ENCODE peak calls at places on chromosomes 4 and X, in seven cellular contexts. N is left ventricle myocardium inferior; D is cardiac muscle cell; Z is effector memory CD4-positive, alpha-beta T cell; O is heart right ventricle; K is upper lobe of right lung; E is breast epithelium. G is an unnamed sample. For H3K9me3 and H3K4me1, the result is how much of the 10 kb centered on the place peaks cover.

GRCh38 chrX:147912093-147912801 is 528 bp downstream of the FMR1 start:
- DNase-seq in K (peak), D (peak), N (peak), E (peak), Z (peak), O (no peak), G (peak)

GRCh38 chr4:88533937-88534750 is 10.6 kb upstream of the PYURF start:
- DNase-seq in K (no peak), D (peak), Z (no peak), O (no peak), N (no peak), E (no peak), G (no peak)

GRCh38 chrX:39613997-39614679 is 483.6 kb downstream of the BCOR start:
- DNase-seq in D (no peak), Z (no peak), N (no peak), O (no peak), E (peak), K (peak), G (no peak)

GRCh38 chrX:70505451-70505841 is 60.8 kb downstream of the DLG3 start:
- DNase-seq in Z (no peak), N (no peak), K (no peak), E (no peak), O (no peak), D (no peak), G (no peak)

GRCh38 chr4:5751073-5751917 is 40.3 kb downstream of the EVC start:
- DNase-seq in K (peak), D (peak), N (no peak), Z (no peak), O (no peak), E (no peak), G (peak)

GRCh38 chr4:111475001-111475400 is 670.3 kb upstream of the FAM241A start:
- DNase-seq in Z (no peak), O (no peak), N (no peak), D (peak), K (no peak), E (no peak), G (no peak)

GRCh38 chr4:43763029-43763610 is 685.5 kb downstream of the KCTD8 start:
- DNase-seq in O (no peak), Z (no peak), D (no peak), K (no peak), N (no peak), E (no peak), G (no peak)

GRCh38 chrX:155880586-155881157 is 473 bp upstream of the VAMP7 start:
- DNase-seq in K (no peak), O (no peak), N (no peak), Z (no peak), E (no peak), D (peak), G (no peak)

GRCh38 chrX:39985551-39985950 is 112.2 kb downstream of the BCOR start:
- DNase-seq in K (no peak), Z (no peak), D (no peak), O (no peak), E (no peak), N (no peak), G (no peak)

GRCh38 chr4:48985976-48986653 is at the start of gene CWH43:
- DNase-seq in Z (no peak), D (no peak), K (peak), O (no peak), E (no peak), N (no peak), G (no peak)

GRCh38 chr4:159010563-159011260 is 92.2 kb upstream of the RAPGEF2 start:
- DNase-seq in Z (no peak), O (peak), K (peak), D (peak), N (peak), E (peak), G (peak)

GRCh38 chrX:118727686-118728339 is 407 bp downstream of the IL13RA1 start:
- DNase-seq in N (peak), Z (no peak), D (peak), O (peak), E (no peak), K (peak), G (no peak)

GRCh38 chrX:125150231-125150630 is 169.4 kb upstream of the TEX13C start:
- DNase-seq in O (no peak), E (no peak), N (no peak), D (no peak), K (no peak), Z (no peak), G (no peak)

GRCh38 chr4:80897537-80898303 is 132.8 kb upstream of the BMP3 start:
- DNase-seq in K (no peak), E (no peak), N (no peak), Z (no peak), O (no peak), D (no peak), G (no peak)

GRCh38 chr4:80900908-80901307 is 129.6 kb upstream of the BMP3 start:
- DNase-seq in N (no peak), E (no peak), O (no peak), K (no peak), Z (no peak), D (no peak), G (no peak)
- H3K9me3 ChIP-seq in N (under half), E (under half), O (under half), K (under half), Z (under half), D (under half), G (under half)

GRCh38 chrX:46327229-46328081 is 217.8 kb downstream of the ZNF674 start:
- DNase-seq in Z (no peak), N (peak), O (peak), D (peak), E (peak), K (peak), G (no peak)

GRCh38 chrX:46324166-46324565 is 221.1 kb downstream of the ZNF674 start:
- DNase-seq in D (no peak), N (no peak), O (no peak), E (no peak), K (no peak), Z (no peak), G (no peak)

GRCh38 chrX:46325312-46325877 is 219.8 kb downstream of the ZNF674 start:
- DNase-seq in Z (no peak), K (no peak), E (peak), N (no peak), O (no peak), D (peak), G (no peak)

GRCh38 chrX:46328133-46328532 is 217.1 kb downstream of the ZNF674 start:
- DNase-seq in D (no peak), Z (no peak), K (no peak), N (no peak), E (no peak), O (no peak), G (no peak)

GRCh38 chrX:46326161-46326560 is 219.1 kb downstream of the ZNF674 start:
- DNase-seq in D (peak), O (no peak), Z (no peak), E (no peak), N (no peak), K (no peak), G (no peak)
- H3K4me1 ChIP-seq in D (under half), O (under half), Z (under half), E (under half), N (under half), K (under half), G (under half)

GRCh38 chrX:31653395-31653794 is 581.6 kb upstream of the FTHL17 start:
- DNase-seq in E (no peak), K (no peak), O (no peak), D (no peak), Z (no peak), N (no peak), G (no peak)

GRCh38 chrX:31652651-31653050 is 580.8 kb upstream of the FTHL17 start:
- DNase-seq in Z (no peak), K (no peak), E (no peak), O (no peak), N (no peak), D (no peak), G (no peak)

GRCh38 chrX:31649176-31649575 is 577.3 kb upstream of the FTHL17 start:
- DNase-seq in D (no peak), K (no peak), O (no peak), N (no peak), E (no peak), Z (no peak), G (no peak)
- H3K27ac ChIP-seq in D (no peak), K (no peak), O (no peak), N (no peak), E (no peak), Z (no peak), G (no peak)

DNA sequence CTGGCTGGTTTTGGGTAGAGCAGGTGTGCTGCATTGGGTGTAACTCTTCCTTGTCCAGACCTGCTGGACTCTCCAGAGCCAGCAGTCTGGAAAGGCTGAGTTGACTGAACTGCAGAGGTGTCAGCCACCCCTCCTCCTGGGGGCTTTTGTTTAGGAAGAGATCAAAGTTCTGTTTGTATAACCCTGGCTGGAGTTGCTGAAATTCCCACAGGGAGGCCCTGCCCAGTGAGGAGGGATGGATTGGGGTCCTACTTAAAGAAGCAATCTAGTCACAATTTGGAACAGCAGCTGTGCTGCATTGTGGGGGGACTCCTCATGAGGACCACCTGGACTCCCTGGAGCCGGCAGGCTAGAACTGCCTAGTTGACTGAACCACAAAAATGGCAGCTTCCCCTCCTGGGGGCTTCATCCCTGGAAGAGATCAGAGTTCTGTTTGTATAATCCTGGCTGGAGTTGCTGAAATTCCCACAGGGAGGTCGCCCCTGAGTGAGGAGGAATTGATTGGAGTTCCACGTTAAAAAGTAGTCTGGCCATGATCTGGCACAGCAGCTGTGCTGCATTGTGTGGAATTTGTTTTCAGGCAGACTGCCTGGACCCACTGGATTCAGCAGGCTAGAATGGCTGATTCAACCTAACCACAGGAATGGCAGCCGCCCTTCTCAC is 264.9 kb upstream of the ZC4H2 start:
- DNase-seq in K (no peak), Z (no peak), D (no peak), N (no peak), O (no peak), E (no peak), G (no peak)
- H3K9me3 ChIP-seq in K (under half), Z (under half), D (under half), N (under half), O (under half), E (under half), G (under half)

DNA sequence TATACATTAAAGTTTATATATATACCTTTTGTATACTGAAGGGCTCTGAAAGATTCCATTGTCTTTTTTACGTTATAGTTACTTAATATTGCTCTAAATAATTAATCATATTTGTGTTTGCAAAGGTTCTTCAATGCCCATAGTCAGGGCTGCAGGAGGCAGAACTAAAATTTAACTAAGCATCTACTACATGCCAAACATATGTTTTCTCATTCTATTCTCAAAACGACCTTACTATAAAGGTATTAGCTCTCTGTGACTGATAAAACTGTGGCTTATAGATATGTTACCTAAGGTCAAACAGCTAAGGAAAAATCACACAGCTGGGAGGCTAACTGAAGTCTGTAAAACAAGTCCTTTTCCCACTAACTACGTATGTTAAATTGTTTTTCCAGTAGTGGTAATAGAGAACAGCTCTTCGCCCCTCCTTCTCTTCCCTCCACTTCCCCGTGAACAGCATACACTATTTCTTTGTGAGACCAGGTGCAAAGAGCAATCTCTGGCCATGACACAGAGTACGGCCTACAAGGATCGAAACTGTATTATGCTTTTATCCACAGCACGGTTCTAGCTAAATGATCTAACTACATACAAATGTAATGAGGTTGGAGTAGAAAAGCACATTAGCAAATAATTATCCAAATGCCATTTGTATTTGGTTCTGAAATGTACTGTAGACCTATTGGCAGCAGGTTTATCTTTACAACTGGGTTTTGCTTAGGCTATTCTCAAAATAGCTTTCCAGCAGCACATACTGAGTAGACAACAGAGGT is 1.7 kb downstream of the CNOT6L start:
- DNase-seq in Z (no peak), O (no peak), E (no peak), N (no peak), D (no peak), K (no peak), G (no peak)
- H3K4me1 ChIP-seq in Z (under half), O (under half), E (under half), N (half or more), D (under half), K (under half), G (under half)

GRCh38 chr4:22072240-22072639 is 123.7 kb upstream of the KCNIP4 start:
- DNase-seq in N (no peak), Z (no peak), D (no peak), K (no peak), E (no peak), O (no peak), G (no peak)
- H3K27ac ChIP-seq in N (no peak), Z (no peak), D (no peak), K (no peak), E (no peak), O (no peak), G (no peak)

GRCh38 chrX:96002401-96002800 is 682.2 kb upstream of the DIAPH2 start:
- DNase-seq in O (no peak), K (no peak), E (no peak), Z (no peak), D (peak), N (no peak), G (no peak)
- H3K9me3 ChIP-seq in O (under half), K (under half), E (under half), Z (under half), D (under half), N (under half), G (under half)

GRCh38 chrX:107739541-107739940 is 36.0 kb downstream of the TSC22D3 start:
- DNase-seq in N (no peak), K (no peak), Z (no peak), D (no peak), E (no peak), O (no peak), G (no peak)
- H3K4me1 ChIP-seq in N (half or more), K (under half), Z (under half), D (under half), E (under half), O (under half), G (under half)